ENCODE peak calls at places on chromosome 15, in six cellular contexts. One of them, this sample, is unnamed.

GRCh38 chr15:94198633-94199032 is 32.7 kb upstream of the MCTP2 start:
- DNase-seq in esophagus squamous epithelium: no peak
- DNase-seq in lower lobe of right lung: no peak
- DNase-seq in uterus: no peak
- DNase-seq in fibroblast of lung: no peak
- DNase-seq in K562: no peak
- DNase-seq in this sample: no peak

GRCh38 chr15:92864127-92864814 is 35.9 kb upstream of the CHD2 start:
- DNase-seq in lower lobe of right lung: no peak
- DNase-seq in fibroblast of lung: no peak
- DNase-seq in esophagus squamous epithelium: no peak
- DNase-seq in K562: no peak
- DNase-seq in uterus: no peak
- DNase-seq in this sample: no peak

GRCh38 chr15:76196286-76196948 is 114.9 kb downstream of the ETFA start:
- DNase-seq in K562: peak; percentile 69
- DNase-seq in esophagus squamous epithelium: no peak
- DNase-seq in uterus: peak; percentile 87
- DNase-seq in fibroblast of lung: peak; percentile 86
- DNase-seq in lower lobe of right lung: peak; percentile 46
- DNase-seq in this sample: no peak

GRCh38 chr15:75368689-75369239 is 357 bp upstream of the MAN2C1 start:
- DNase-seq in lower lobe of right lung: no peak
- DNase-seq in fibroblast of lung: peak; percentile 39
- DNase-seq in K562: no peak
- DNase-seq in esophagus squamous epithelium: no peak
- DNase-seq in uterus: no peak
- DNase-seq in this sample: no peak

GRCh38 chr15:29526802-29527201 is 257.2 kb upstream of the NSMCE3 start:
- DNase-seq in esophagus squamous epithelium: no peak
- DNase-seq in fibroblast of lung: no peak
- DNase-seq in uterus: no peak
- DNase-seq in lower lobe of right lung: no peak
- DNase-seq in K562: no peak
- DNase-seq in this sample: no peak

GRCh38 chr15:45399381-45400212 is 21.3 kb upstream of the GATM start:
- DNase-seq in K562: no peak
- DNase-seq in lower lobe of right lung: no peak
- DNase-seq in fibroblast of lung: peak; percentile 78
- DNase-seq in uterus: no peak
- DNase-seq in esophagus squamous epithelium: no peak
- DNase-seq in this sample: no peak

GRCh38 chr15:99526671-99527070 is 39.1 kb upstream of the MEF2A start:
- DNase-seq in fibroblast of lung: no peak
- DNase-seq in esophagus squamous epithelium: no peak
- DNase-seq in lower lobe of right lung: no peak
- DNase-seq in K562: no peak
- DNase-seq in uterus: no peak
- DNase-seq in this sample: no peak

GRCh38 chr15:52678036-52678467 is 1.1 kb downstream of the ATOSA start:
- DNase-seq in esophagus squamous epithelium: no peak
- DNase-seq in uterus: peak; percentile 48
- DNase-seq in lower lobe of right lung: peak; percentile 58
- DNase-seq in K562: peak; percentile 15
- DNase-seq in fibroblast of lung: peak; percentile 73
- DNase-seq in this sample: peak; percentile 8

GRCh38 chr15:69679623-69680228 is 227.1 kb downstream of the RPLP1 start:
- DNase-seq in lower lobe of right lung: no peak
- DNase-seq in K562: no peak
- DNase-seq in esophagus squamous epithelium: no peak
- DNase-seq in fibroblast of lung: no peak
- DNase-seq in uterus: no peak
- DNase-seq in this sample: no peak

GRCh38 chr15:62119224-62119925 is 45.7 kb downstream of the C2CD4B start:
- DNase-seq in fibroblast of lung: peak; percentile 95
- DNase-seq in esophagus squamous epithelium: no peak
- DNase-seq in K562: no peak
- DNase-seq in uterus: no peak
- DNase-seq in lower lobe of right lung: no peak
- DNase-seq in this sample: no peak

GRCh38 chr15:89975482-89976291 is 25.4 kb upstream of the ZNF710 start:
- DNase-seq in fibroblast of lung: no peak
- DNase-seq in esophagus squamous epithelium: no peak
- DNase-seq in lower lobe of right lung: no peak
- DNase-seq in K562: no peak
- DNase-seq in uterus: no peak
- DNase-seq in this sample: no peak

GRCh38 chr15:76150971-76151598 is 91.3 kb downstream of the TMEM266 start:
- DNase-seq in esophagus squamous epithelium: no peak
- DNase-seq in lower lobe of right lung: peak; percentile 73
- DNase-seq in K562: peak; percentile 82
- DNase-seq in fibroblast of lung: peak; percentile 70
- DNase-seq in uterus: peak; percentile 59
- DNase-seq in this sample: peak; percentile 23

GRCh38 chr15:48281674-48282073 is 49.6 kb upstream of the DUT start:
- DNase-seq in esophagus squamous epithelium: no peak
- DNase-seq in fibroblast of lung: peak; percentile 49
- DNase-seq in lower lobe of right lung: no peak
- DNase-seq in uterus: no peak
- DNase-seq in K562: no peak
- DNase-seq in this sample: no peak

GRCh38 chr15:74960995-74961588 is 4.5 kb upstream of the RPP25 start:
- DNase-seq in uterus: no peak
- DNase-seq in K562: no peak
- DNase-seq in fibroblast of lung: no peak
- DNase-seq in esophagus squamous epithelium: no peak
- DNase-seq in lower lobe of right lung: no peak
- DNase-seq in this sample: no peak

GRCh38 chr15:89681146-89681545 is 2.0 kb upstream of the PLIN1 start:
- DNase-seq in lower lobe of right lung: no peak
- DNase-seq in esophagus squamous epithelium: no peak
- DNase-seq in K562: no peak
- DNase-seq in uterus: no peak
- DNase-seq in fibroblast of lung: no peak
- DNase-seq in this sample: no peak

GRCh38 chr15:33524274-33524673 is 213.5 kb downstream of the RYR3 start:
- DNase-seq in fibroblast of lung: no peak
- DNase-seq in lower lobe of right lung: no peak
- DNase-seq in uterus: no peak
- DNase-seq in K562: no peak
- DNase-seq in esophagus squamous epithelium: no peak
- DNase-seq in this sample: no peak

GRCh38 chr15:60788514-60789091 is 309.7 kb upstream of the ICE2 start:
- DNase-seq in fibroblast of lung: peak; percentile 46
- DNase-seq in K562: no peak
- DNase-seq in esophagus squamous epithelium: no peak
- DNase-seq in uterus: peak; percentile 50
- DNase-seq in lower lobe of right lung: no peak
- DNase-seq in this sample: no peak

GRCh38 chr15:83843511-83843910 is 189.6 kb downstream of the ADAMTSL3 start:
- DNase-seq in K562: no peak
- DNase-seq in uterus: peak; percentile 51
- DNase-seq in lower lobe of right lung: no peak
- DNase-seq in esophagus squamous epithelium: no peak
- DNase-seq in fibroblast of lung: peak; percentile 49
- DNase-seq in this sample: no peak

GRCh38 chr15:38589502-38589901 is 24.9 kb upstream of the RASGRP1 start:
- DNase-seq in uterus: no peak
- DNase-seq in esophagus squamous epithelium: no peak
- DNase-seq in fibroblast of lung: peak; percentile 64
- DNase-seq in K562: no peak
- DNase-seq in lower lobe of right lung: no peak
- DNase-seq in this sample: no peak

GRCh38 chr15:89820651-89821611 is 6.3 kb upstream of the ANPEP start:
- DNase-seq in fibroblast of lung: peak; percentile 73
- DNase-seq in lower lobe of right lung: peak; percentile 73
- DNase-seq in uterus: no peak
- DNase-seq in esophagus squamous epithelium: no peak
- DNase-seq in K562: no peak
- DNase-seq in this sample: no peak

GRCh38 chr15:47066386-47066785 is 650.9 kb upstream of the SEMA6D start:
- DNase-seq in uterus: no peak
- DNase-seq in esophagus squamous epithelium: no peak
- DNase-seq in fibroblast of lung: no peak
- DNase-seq in lower lobe of right lung: no peak
- DNase-seq in K562: no peak
- DNase-seq in this sample: no peak

GRCh38 chr15:90681056-90681455 is 36.1 kb upstream of the BLM start:
- DNase-seq in lower lobe of right lung: no peak
- DNase-seq in fibroblast of lung: no peak
- DNase-seq in K562: no peak
- DNase-seq in esophagus squamous epithelium: no peak
- DNase-seq in uterus: no peak
- DNase-seq in this sample: no peak

GRCh38 chr15:43519207-43519606 is 1.8 kb downstream of the MAP1A start:
- DNase-seq in fibroblast of lung: no peak
- DNase-seq in esophagus squamous epithelium: no peak
- DNase-seq in K562: no peak
- DNase-seq in uterus: no peak
- DNase-seq in lower lobe of right lung: no peak
- DNase-seq in this sample: no peak

GRCh38 chr15:52695146-52695545 is 16.0 kb upstream of the ATOSA start:
- DNase-seq in lower lobe of right lung: no peak
- DNase-seq in uterus: no peak
- DNase-seq in fibroblast of lung: no peak
- DNase-seq in esophagus squamous epithelium: no peak
- DNase-seq in K562: no peak
- DNase-seq in this sample: no peak

GRCh38 chr15:45199136-45199810 is 11.5 kb upstream of the SHF start:
- DNase-seq in lower lobe of right lung: no peak
- DNase-seq in uterus: no peak
- DNase-seq in fibroblast of lung: peak; percentile 26
- DNase-seq in esophagus squamous epithelium: no peak
- DNase-seq in K562: no peak
- DNase-seq in this sample: no peak

DNA sequence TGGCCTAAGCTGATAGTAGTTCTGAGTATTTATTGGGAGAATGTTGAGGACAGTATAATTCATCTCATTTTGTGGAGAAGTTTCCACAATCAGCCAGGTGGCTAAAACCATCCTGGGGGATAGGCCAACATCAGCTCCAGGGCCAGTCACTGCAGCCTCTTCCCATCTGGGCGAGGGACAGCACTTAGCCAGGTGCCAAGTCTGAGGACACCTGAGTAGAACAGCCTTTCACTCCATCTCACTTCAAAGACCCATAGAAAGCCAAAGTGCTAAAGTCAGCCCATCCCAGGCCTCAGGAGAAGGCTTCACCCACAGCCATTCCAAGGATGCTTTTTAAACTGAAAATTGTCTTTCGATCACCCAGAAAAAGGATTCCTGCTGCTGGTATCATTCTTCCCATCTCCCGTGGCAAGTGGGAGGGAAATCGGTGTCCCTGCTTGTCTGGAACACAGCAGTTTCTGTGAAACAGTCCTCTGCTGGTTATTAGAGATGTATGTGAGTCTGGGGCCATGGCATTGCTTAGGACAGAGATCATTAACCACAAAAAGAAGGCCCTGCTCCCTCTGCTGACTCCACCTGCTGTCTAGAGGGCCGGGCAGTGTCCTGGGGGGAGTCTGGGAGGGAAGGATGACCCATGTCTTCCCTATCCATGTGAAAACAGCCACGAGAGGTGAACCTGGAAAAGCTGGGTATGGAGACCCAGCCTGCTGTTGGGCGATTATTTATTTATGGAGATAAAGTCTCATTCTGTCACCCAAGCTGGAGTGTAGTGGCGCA is 9.6 kb downstream of the CALML4 start:
- DNase-seq in esophagus squamous epithelium: no peak
- DNase-seq in K562: no peak
- DNase-seq in uterus: no peak
- DNase-seq in lower lobe of right lung: no peak
- DNase-seq in fibroblast of lung: no peak
- DNase-seq in this sample: no peak
- TF ChIP-seq CTCF in esophagus squamous epithelium: no peak
- TF ChIP-seq CTCF in K562: no peak
- TF ChIP-seq CTCF in uterus: no peak
- TF ChIP-seq CTCF in lower lobe of right lung: peak; percentile 2
- TF ChIP-seq CTCF in fibroblast of lung: no peak
- TF ChIP-seq CTCF in this sample: no peak

DNA sequence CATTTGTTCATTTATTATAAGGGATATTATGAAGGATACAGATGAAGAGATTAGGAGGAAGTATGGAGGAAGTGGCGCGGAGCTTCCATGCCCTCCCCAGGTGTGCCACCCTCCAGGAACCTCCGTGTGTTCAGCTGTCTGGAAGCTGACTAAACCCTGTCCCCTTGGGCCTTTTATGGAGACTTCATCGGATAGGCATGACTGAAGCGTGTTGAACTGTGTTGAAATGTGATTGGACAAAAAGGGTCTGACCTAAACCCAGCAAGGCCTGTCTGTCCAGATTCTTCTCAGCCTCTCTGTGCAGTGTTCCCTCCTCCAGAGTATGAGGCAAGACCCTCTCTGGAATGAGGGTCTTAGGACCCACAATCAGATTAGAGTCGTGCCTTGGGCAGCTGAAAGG is 31.7 kb downstream of the HACD3 start:
- DNase-seq in fibroblast of lung: no peak
- DNase-seq in esophagus squamous epithelium: no peak
- DNase-seq in uterus: no peak
- DNase-seq in lower lobe of right lung: no peak
- DNase-seq in K562: no peak
- DNase-seq in this sample: no peak
- H3K36me3 ChIP-seq in fibroblast of lung: peaks cover 3% of the 10 kb centered on the region
- H3K36me3 ChIP-seq in esophagus squamous epithelium: peaks cover 96% of the 10 kb centered on the region
- H3K36me3 ChIP-seq in uterus: no peaks in the 10 kb centered on the region
- H3K36me3 ChIP-seq in lower lobe of right lung: peaks cover 76% of the 10 kb centered on the region
- H3K36me3 ChIP-seq in K562: peaks cover 89% of the 10 kb centered on the region
- H3K36me3 ChIP-seq in this sample: peaks cover 23% of the 10 kb centered on the region

DNA sequence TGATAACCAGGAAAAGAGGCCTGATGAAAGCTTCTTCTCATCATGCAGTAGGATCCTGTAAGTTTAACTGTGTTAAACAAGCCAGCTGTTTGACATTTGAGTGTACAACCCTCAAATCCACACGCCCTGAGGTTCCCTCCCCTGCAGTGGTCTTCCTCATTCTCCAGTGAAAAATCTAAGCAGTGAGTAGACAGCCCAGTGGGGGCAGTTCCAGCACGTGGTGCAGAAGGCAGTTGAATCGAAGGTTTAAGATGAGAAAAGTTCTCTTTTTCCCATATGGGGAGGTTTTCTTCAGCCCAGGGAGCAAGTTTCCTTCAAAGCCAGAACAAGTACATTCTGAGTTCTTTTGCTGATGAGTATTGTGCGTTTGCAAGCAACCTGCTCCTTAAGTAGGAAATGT is 174.5 kb downstream of the NR2F2 start:
- DNase-seq in lower lobe of right lung: no peak
- DNase-seq in fibroblast of lung: no peak
- DNase-seq in uterus: no peak
- DNase-seq in K562: no peak
- DNase-seq in esophagus squamous epithelium: no peak
- DNase-seq in this sample: no peak
- TF ChIP-seq CTCF in lower lobe of right lung: no peak
- TF ChIP-seq CTCF in fibroblast of lung: no peak
- TF ChIP-seq CTCF in uterus: no peak
- TF ChIP-seq CTCF in K562: no peak
- TF ChIP-seq CTCF in esophagus squamous epithelium: no peak
- TF ChIP-seq CTCF in this sample: no peak

DNA sequence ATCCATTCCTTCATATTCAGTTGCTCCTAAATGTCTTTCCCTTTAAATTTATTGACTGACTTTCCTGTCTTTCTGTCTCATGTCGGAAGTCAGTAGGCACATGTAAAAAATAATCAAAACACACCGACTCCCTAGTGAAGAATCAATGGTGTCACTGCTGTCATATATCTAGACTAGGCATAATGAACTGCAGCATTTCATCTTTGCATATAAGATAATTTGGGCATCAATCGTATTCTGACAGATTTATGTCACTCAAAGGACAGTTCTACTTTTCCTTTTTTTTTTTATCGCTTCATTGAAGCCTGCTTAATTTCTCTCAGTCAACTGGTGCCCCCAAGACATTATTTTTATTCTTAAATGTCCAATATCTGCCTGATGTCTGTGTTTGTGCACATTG is 206.3 kb downstream of the MEIS2 start:
- DNase-seq in fibroblast of lung: no peak
- DNase-seq in K562: no peak
- DNase-seq in esophagus squamous epithelium: no peak
- DNase-seq in lower lobe of right lung: no peak
- DNase-seq in uterus: no peak
- DNase-seq in this sample: no peak
- H3K36me3 ChIP-seq in fibroblast of lung: no peaks in the 10 kb centered on the region
- H3K36me3 ChIP-seq in K562: peaks cover 50% of the 10 kb centered on the region
- H3K36me3 ChIP-seq in esophagus squamous epithelium: peaks cover 48% of the 10 kb centered on the region
- H3K36me3 ChIP-seq in lower lobe of right lung: peaks cover 22% of the 10 kb centered on the region
- H3K36me3 ChIP-seq in uterus: no peaks in the 10 kb centered on the region
- H3K36me3 ChIP-seq in this sample: no peaks in the 10 kb centered on the region